ENCODE peak calls at places on chromosome 15, in four cellular contexts. Z, H, L and M are unnamed samples.

GRCh38 chr15:47717036-47717611 is at the start of gene SEMA6D:
- DNase-seq in Z (peak; percentile 75), H (peak; percentile 83), L (peak; percentile 83), M (peak; percentile 71)

GRCh38 chr15:81466741-81467140 is 92.7 kb upstream of the TMC3 start:
- DNase-seq in H (no peak), Z (no peak), L (no peak), M (no peak)

GRCh38 chr15:89034305-89034704 is 54.0 kb upstream of the ABHD2 start:
- DNase-seq in Z (no peak), L (no peak), H (peak; percentile 23), M (peak; percentile 55)

GRCh38 chr15:67186688-67187087 is 67.8 kb downstream of the AAGAB start:
- DNase-seq in Z (no peak), H (no peak), L (no peak), M (no peak)

GRCh38 chr15:75732809-75733451 is 20.3 kb upstream of the CSPG4 start:
- DNase-seq in H (peak; percentile 71), L (peak; percentile 75), Z (peak; percentile 84), M (peak; percentile 74)

GRCh38 chr15:74207652-74208440 is 5.3 kb upstream of the STRA6 start:
- DNase-seq in Z (peak; percentile 44), H (no peak), L (no peak), M (no peak)

GRCh38 chr15:86863226-86863915 is 783.7 kb downstream of the AGBL1 start:
- DNase-seq in L (no peak), H (peak; percentile 73), Z (peak; percentile 61), M (no peak)

GRCh38 chr15:90934256-90934948 is 683 bp upstream of the UNC45A start:
- DNase-seq in H (peak; percentile 82), L (peak; percentile 81), Z (peak; percentile 86), M (peak; percentile 86)

GRCh38 chr15:30072630-30073029 is 10.1 kb upstream of the GOLGA8J start:
- DNase-seq in Z (no peak), H (no peak), L (no peak), M (no peak)

GRCh38 chr15:71349336-71349735 is 234.1 kb downstream of the THSD4 start:
- DNase-seq in Z (no peak), L (no peak), H (no peak), M (no peak)

GRCh38 chr15:78726870-78727551 is 84.3 kb downstream of the ADAMTS7 start:
- DNase-seq in Z (peak; percentile 43), L (no peak), H (peak; percentile 5), M (no peak)

GRCh38 chr15:55764398-55764797 is 21.4 kb upstream of the PRTG start:
- DNase-seq in Z (no peak), L (no peak), H (no peak), M (no peak)

GRCh38 chr15:33859992-33860545 is 108.2 kb upstream of the CHRM5 start:
- DNase-seq in H (no peak), L (no peak), Z (no peak), M (no peak)

GRCh38 chr15:91318976-91319714 is 219.1 kb downstream of the SV2B start:
- DNase-seq in Z (no peak), L (no peak), H (no peak), M (no peak)

GRCh38 chr15:84915011-84915958 is 30.8 kb downstream of the SLC28A1 start:
- DNase-seq in H (peak; percentile 89), L (peak; percentile 84), Z (peak; percentile 70), M (peak; percentile 96)

GRCh38 chr15:51801391-51801835 is 28.0 kb upstream of the TMOD3 start:
- DNase-seq in Z (peak; percentile 27), L (peak; percentile 11), H (peak; percentile 64), M (peak; percentile 64)

GRCh38 chr15:83275412-83275811 is 9.1 kb downstream of the BNC1 start:
- DNase-seq in H (peak; percentile 14), Z (no peak), L (no peak), M (no peak)

GRCh38 chr15:33584797-33585196 is 274.0 kb downstream of the RYR3 start:
- DNase-seq in H (peak; percentile 54), Z (no peak), L (peak; percentile 15), M (peak; percentile 56)

GRCh38 chr15:74924525-74924924 is 13.3 kb downstream of the COX5A start:
- DNase-seq in H (no peak), L (no peak), Z (no peak), M (no peak)

GRCh38 chr15:79140846-79141570 is 50.4 kb upstream of the RASGRF1 start:
- DNase-seq in H (no peak), L (no peak), Z (no peak), M (no peak)

GRCh38 chr15:78937132-78937739 is 7.6 kb downstream of the CTSH start:
- DNase-seq in Z (no peak), H (no peak), L (peak; percentile 43), M (peak; percentile 45)

GRCh38 chr15:52011711-52012144 is 7.3 kb upstream of the MAPK6 start:
- DNase-seq in Z (peak; percentile 30), H (no peak), L (peak; percentile 37), M (peak; percentile 40)

GRCh38 chr15:78049691-78050440 is 27.6 kb downstream of the TBC1D2B start:
- DNase-seq in L (peak; percentile 79), Z (no peak), H (peak; percentile 66), M (peak; percentile 70)

GRCh38 chr15:54790693-54791092 is 406.0 kb downstream of the RSL24D1 start:
- DNase-seq in Z (no peak), L (no peak), H (no peak), M (no peak)

GRCh38 chr15:91021516-91022074 is 799 bp downstream of the VPS33B start:
- DNase-seq in H (peak; percentile 22), L (no peak), Z (no peak), M (peak; percentile 33)

GRCh38 chr15:82108489-82109078 is 62.8 kb upstream of the MEX3B start:
- DNase-seq in L (peak; percentile 58), Z (peak; percentile 78), H (peak; percentile 59), M (peak; percentile 65)

GRCh38 chr15:68012911-68013310 is 41.2 kb upstream of the PIAS1 start:
- DNase-seq in H (no peak), Z (no peak), L (no peak), M (no peak)

GRCh38 chr15:48324949-48325348 is 6.3 kb upstream of the DUT start:
- DNase-seq in Z (no peak), H (no peak), L (no peak), M (no peak)

GRCh38 chr15:42359249-42359648 is at the start of gene CAPN3:
- DNase-seq in Z (no peak), L (no peak), H (no peak), M (no peak)
- H3K4me3 ChIP-seq in Z (no peak within 1 kb of the TSS), L (no peak within 1 kb of the TSS), H (no peak within 1 kb of the TSS), M (no peak within 1 kb of the TSS)

GRCh38 chr15:62393196-62393595 is 228.1 kb upstream of the C2CD4B start:
- DNase-seq in H (no peak), L (no peak), Z (no peak), M (no peak)

GRCh38 chr15:62392411-62392810 is 227.3 kb upstream of the C2CD4B start:
- DNase-seq in Z (no peak), L (peak; percentile 28), H (peak; percentile 30), M (peak; percentile 35)

GRCh38 chr15:62391565-62392262 is 226.6 kb upstream of the C2CD4B start:
- DNase-seq in H (peak; percentile 54), Z (peak; percentile 59), L (peak; percentile 61), M (peak; percentile 60)

GRCh38 chr15:62390793-62391543 is 225.9 kb upstream of the C2CD4B start:
- DNase-seq in L (peak; percentile 59), Z (peak; percentile 55), H (peak; percentile 67), M (peak; percentile 41)

DNA sequence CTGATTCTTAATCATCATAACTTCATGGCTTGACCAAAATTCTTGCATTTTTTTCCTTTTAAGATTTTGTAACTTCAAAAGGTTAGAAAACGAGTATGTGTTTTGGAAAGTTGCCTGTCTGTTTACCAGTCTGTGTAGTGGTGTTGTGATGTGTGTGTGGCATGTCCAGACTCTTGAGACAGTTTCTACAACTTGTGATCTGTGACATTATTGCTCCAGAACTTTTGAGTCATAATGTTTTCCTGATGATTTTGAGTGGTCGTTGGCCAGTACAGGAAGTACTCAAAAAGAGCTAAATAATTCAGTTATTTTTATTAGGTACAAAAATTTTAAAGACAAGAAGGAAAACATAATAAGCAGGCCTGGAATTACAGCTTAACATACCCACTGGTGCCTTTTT is 229.0 kb upstream of the C2CD4B start:
- DNase-seq in Z (no peak), H (no peak), L (peak; percentile 62), M (peak; percentile 62)
- H3K4me3 ChIP-seq in Z (no peak overlapping the region), H (no peak overlapping the region), L (no peak overlapping the region), M (no peak overlapping the region)

GRCh38 chr15:31474059-31474868 is 147.6 kb downstream of the KLF13 start:
- DNase-seq in L (no peak), H (no peak), Z (no peak), M (no peak)
- H3K4me3 ChIP-seq in L (no peak overlapping the region), H (no peak overlapping the region), Z (no peak overlapping the region), M (no peak overlapping the region)

DNA sequence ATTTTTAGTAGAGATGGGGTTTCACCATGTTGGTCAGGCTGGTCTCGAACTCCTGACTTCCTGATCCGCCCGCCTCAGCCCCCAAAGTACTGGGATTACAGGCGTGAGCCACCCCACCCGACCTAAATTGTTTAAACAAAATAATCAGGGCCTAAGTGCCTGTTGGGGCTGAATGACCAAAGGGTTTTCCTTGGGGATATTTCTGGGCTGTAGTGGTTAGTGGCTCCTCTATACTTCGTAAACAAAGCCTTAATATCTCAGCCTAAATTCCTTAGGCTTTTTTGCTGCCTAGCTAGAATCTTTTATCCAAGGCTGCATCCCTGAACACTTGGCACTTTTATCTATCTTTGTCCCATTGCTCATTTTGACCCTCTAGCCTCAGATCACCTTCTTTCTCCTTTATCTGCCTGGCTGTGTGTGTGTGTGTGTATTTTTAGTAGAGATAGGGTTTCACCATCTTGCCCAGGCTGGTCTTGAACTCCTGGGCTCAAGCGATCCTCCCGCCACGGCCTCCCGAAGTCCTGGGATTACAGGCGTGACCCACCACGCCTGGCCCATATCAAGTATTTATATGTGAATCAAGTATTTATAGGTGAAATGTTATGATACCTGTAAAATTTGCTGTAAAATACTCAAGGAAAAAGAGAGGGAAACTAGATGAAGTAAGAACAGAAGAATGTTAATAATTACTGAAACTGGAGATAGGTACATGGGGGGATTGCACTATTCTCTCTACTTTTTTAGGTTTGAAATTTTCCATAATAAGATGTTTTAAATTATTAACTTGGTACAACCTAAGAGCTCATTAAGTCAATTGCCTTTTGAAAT is 1.8 kb downstream of the NUSAP1 start:
- DNase-seq in Z (peak; percentile 19), H (no peak), L (no peak), M (no peak)
- H3K4me3 ChIP-seq in Z (peak overlapping the region; percentile 94), H (peak overlapping the region; percentile 22), L (peak overlapping the region; percentile 43), M (no peak overlapping the region)

GRCh38 chr15:39429898-39430357 is 151.0 kb upstream of the THBS1 start:
- DNase-seq in Z (no peak), L (peak; percentile 89), H (peak; percentile 92), M (peak; percentile 97)

GRCh38 chr15:39430389-39430788 is 150.5 kb upstream of the THBS1 start:
- DNase-seq in Z (peak; percentile 15), H (no peak), L (no peak), M (no peak)

GRCh38 chr15:39431371-39431770 is 149.5 kb upstream of the THBS1 start:
- DNase-seq in L (no peak), Z (no peak), H (peak; percentile 62), M (no peak)

GRCh38 chr15:39426552-39427532 is 154.0 kb upstream of the THBS1 start:
- DNase-seq in Z (peak; percentile 90), L (peak; percentile 31), H (peak; percentile 91), M (peak; percentile 73)

DNA sequence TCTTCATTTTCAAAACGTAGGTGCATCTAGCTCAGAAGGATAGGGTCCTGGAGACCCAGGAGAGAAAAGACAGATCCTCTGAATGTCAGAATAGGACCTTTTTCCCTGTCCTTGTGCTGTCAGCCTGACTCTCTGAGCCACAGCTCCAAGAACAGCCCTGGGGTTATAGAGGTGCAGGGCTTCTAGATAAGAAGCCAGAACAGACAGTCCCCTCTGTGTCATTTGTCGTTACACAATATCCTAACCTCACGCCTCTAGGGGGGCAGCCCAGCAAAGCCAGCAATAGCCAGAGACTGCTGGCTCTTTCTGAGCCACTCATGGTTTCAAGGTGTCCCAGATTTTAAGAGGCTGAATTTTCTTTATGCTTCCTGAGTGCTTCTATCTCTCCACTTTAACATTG is 153.2 kb upstream of the THBS1 start:
- DNase-seq in Z (no peak), L (no peak), H (no peak), M (no peak)
- H3K4me3 ChIP-seq in Z (no peak overlapping the region), L (no peak overlapping the region), H (no peak overlapping the region), M (no peak overlapping the region)